ENCODE peak calls at places on chromosomes 5 and 9, in five cellular contexts. One of them, this sample, is unnamed.

GRCh38 chr5:37767961-37768360 is 71.9 kb downstream of the GDNF start:
- DNase-seq in GOT3: no peak
- DNase-seq in heart left ventricle: no peak
- DNase-seq in cardiac fibroblast: no peak
- DNase-seq in globus pallidus: peak
- DNase-seq in this sample: peak

GRCh38 chr9:24245988-24246387 is 299.7 kb downstream of the IZUMO3 start:
- DNase-seq in GOT3: no peak
- DNase-seq in heart left ventricle: no peak
- DNase-seq in cardiac fibroblast: peak
- DNase-seq in globus pallidus: no peak
- DNase-seq in this sample: peak

GRCh38 chr5:138369706-138370105 is 17.2 kb downstream of the KDM3B start:
- DNase-seq in GOT3: no peak
- DNase-seq in heart left ventricle: no peak
- DNase-seq in cardiac fibroblast: no peak
- DNase-seq in globus pallidus: no peak
- DNase-seq in this sample: no peak

GRCh38 chr5:68287976-68288755 is 72.6 kb downstream of the PIK3R1 start:
- DNase-seq in GOT3: no peak
- DNase-seq in heart left ventricle: peak
- DNase-seq in cardiac fibroblast: peak
- DNase-seq in globus pallidus: peak
- DNase-seq in this sample: peak

GRCh38 chr9:21559402-21560280 is 77.5 kb upstream of the IFNE start:
- DNase-seq in GOT3: no peak
- DNase-seq in heart left ventricle: peak
- DNase-seq in cardiac fibroblast: peak
- DNase-seq in globus pallidus: no peak
- DNase-seq in this sample: peak

GRCh38 chr5:132066871-132067270 is 6.4 kb downstream of the IL3 start:
- DNase-seq in GOT3: no peak
- DNase-seq in heart left ventricle: no peak
- DNase-seq in cardiac fibroblast: no peak
- DNase-seq in globus pallidus: no peak
- DNase-seq in this sample: no peak

GRCh38 chr5:179345429-179346321 is at the start of gene ADAMTS2:
- DNase-seq in GOT3: peak
- DNase-seq in heart left ventricle: peak
- DNase-seq in cardiac fibroblast: peak
- DNase-seq in globus pallidus: peak
- DNase-seq in this sample: no peak

GRCh38 chr9:4837126-4837767 is 44.5 kb downstream of the RCL1 start:
- DNase-seq in GOT3: no peak
- DNase-seq in heart left ventricle: no peak
- DNase-seq in cardiac fibroblast: peak
- DNase-seq in globus pallidus: peak
- DNase-seq in this sample: no peak

GRCh38 chr9:70954126-70954525 is 167.3 kb downstream of the TRPM3 start:
- DNase-seq in GOT3: no peak
- DNase-seq in heart left ventricle: no peak
- DNase-seq in cardiac fibroblast: peak
- DNase-seq in globus pallidus: no peak
- DNase-seq in this sample: peak

GRCh38 chr5:56693220-56693579 is 122.1 kb upstream of the MAP3K1 start:
- DNase-seq in GOT3: no peak
- DNase-seq in heart left ventricle: no peak
- DNase-seq in cardiac fibroblast: no peak
- DNase-seq in globus pallidus: no peak
- DNase-seq in this sample: no peak

GRCh38 chr9:135797507-135798302 is 95.7 kb downstream of the KCNT1 start:
- DNase-seq in GOT3: no peak
- DNase-seq in heart left ventricle: peak
- DNase-seq in cardiac fibroblast: peak
- DNase-seq in globus pallidus: peak
- DNase-seq in this sample: peak

GRCh38 chr9:130298663-130299279 is 33.2 kb downstream of the HMCN2 start:
- DNase-seq in GOT3: no peak
- DNase-seq in heart left ventricle: peak
- DNase-seq in cardiac fibroblast: no peak
- DNase-seq in globus pallidus: no peak
- DNase-seq in this sample: no peak

GRCh38 chr9:134896834-134897583 is 16.4 kb downstream of the FCN2 start:
- DNase-seq in GOT3: no peak
- DNase-seq in heart left ventricle: no peak
- DNase-seq in cardiac fibroblast: no peak
- DNase-seq in globus pallidus: no peak
- DNase-seq in this sample: no peak

GRCh38 chr5:82593481-82593880 is 315.3 kb upstream of the RPS23 start:
- DNase-seq in GOT3: no peak
- DNase-seq in heart left ventricle: no peak
- DNase-seq in cardiac fibroblast: peak
- DNase-seq in globus pallidus: no peak
- DNase-seq in this sample: peak

GRCh38 chr9:35515766-35516165 is 25.9 kb downstream of the RUSC2 start:
- DNase-seq in GOT3: no peak
- DNase-seq in heart left ventricle: no peak
- DNase-seq in cardiac fibroblast: no peak
- DNase-seq in globus pallidus: no peak
- DNase-seq in this sample: no peak